ENCODE peak calls at places on chromosomes 1 and 21, in five cellular contexts. H is myocyte, R is EL, Z is iris pigment epithelial cell, Y is NCI-H2081. W is an unnamed sample.

GRCh38 chr1:90718411-90719320 is 1.6 kb upstream of the BARHL2 start:
- DNase-seq in H (no peak), R (no peak), Y (no peak), Z (no peak), W (no peak)

GRCh38 chr21:17585875-17586450 is 26.7 kb downstream of the BTG3 start:
- DNase-seq in H (peak; percentile 49), Y (peak; percentile 36), Z (peak; percentile 47), R (peak; percentile 53), W (no peak)

GRCh38 chr1:150558761-150559626 is 9.8 kb downstream of the ADAMTSL4 start:
- DNase-seq in Z (no peak), R (no peak), Y (no peak), H (no peak), W (no peak)

GRCh38 chr1:99917214-99917613 is 52.6 kb upstream of the SLC35A3 start:
- DNase-seq in H (no peak), Z (no peak), Y (no peak), R (no peak), W (no peak)

GRCh38 chr1:205915354-205915990 is 27.8 kb downstream of the SLC26A9 start:
- DNase-seq in Y (no peak), Z (no peak), H (peak; percentile 94), R (no peak), W (no peak)

GRCh38 chr1:111571239-111571638 is 48.4 kb upstream of the RAP1A start:
- DNase-seq in R (peak; percentile 16), H (no peak), Z (no peak), Y (no peak), W (no peak)

GRCh38 chr1:168683871-168684270 is 45.1 kb downstream of the DPT start:
- DNase-seq in H (no peak), Z (no peak), R (no peak), Y (no peak), W (no peak)

GRCh38 chr1:27615346-27616004 is 11.5 kb upstream of the AHDC1 start:
- DNase-seq in Z (no peak), Y (no peak), R (no peak), H (no peak), W (no peak)

GRCh38 chr1:89890085-89890754 is 69.4 kb downstream of the LRRC8D start:
- DNase-seq in H (no peak), Z (peak; percentile 80), R (peak; percentile 95), Y (no peak), W (no peak)

GRCh38 chr1:41282679-41283317 is 40.7 kb upstream of the SCMH1 start:
- DNase-seq in Y (peak; percentile 44), Z (peak; percentile 16), H (peak; percentile 54), R (peak; percentile 32), W (peak; percentile 43)

GRCh38 chr21:37358392-37358791 is 8.2 kb upstream of the DYRK1A start:
- DNase-seq in Y (no peak), Z (no peak), H (no peak), R (peak; percentile 28), W (no peak)

GRCh38 chr1:59750612-59751395 is 63.9 kb upstream of the HOOK1 start:
- DNase-seq in Z (peak; percentile 95), H (peak; percentile 58), R (peak; percentile 82), Y (no peak), W (peak; percentile 17)

GRCh38 chr1:73635021-73635420 is 563.0 kb downstream of the LRRIQ3 start:
- DNase-seq in Y (no peak), Z (no peak), R (no peak), H (no peak), W (no peak)

GRCh38 chr1:112393634-112393976 is 2.4 kb upstream of the CTTNBP2NL start:
- DNase-seq in H (no peak), R (peak; percentile 38), Z (peak; percentile 41), Y (no peak), W (no peak)

GRCh38 chr21:36966066-36966845 is at the start of gene HLCS:
- DNase-seq in H (peak; percentile 65), Z (peak; percentile 44), R (peak; percentile 76), Y (peak; percentile 66), W (peak; percentile 72)

GRCh38 chr1:244901400-244901799 is 37.1 kb upstream of the HNRNPU start:
- DNase-seq in H (no peak), R (no peak), Z (no peak), Y (no peak), W (no peak)

GRCh38 chr1:93669369-93669768 is 12.3 kb downstream of the BCAR3 start:
- DNase-seq in Z (peak; percentile 38), H (peak; percentile 97), Y (no peak), R (no peak), W (no peak)

GRCh38 chr1:83857108-83857507 is 141.8 kb downstream of the TTLL7 start:
- DNase-seq in Y (no peak), Z (peak; percentile 39), R (peak; percentile 23), H (peak; percentile 11), W (no peak)

GRCh38 chr1:232576537-232576936 is 53.4 kb downstream of the SIPA1L2 start:
- DNase-seq in Y (no peak), Z (no peak), R (no peak), H (no peak), W (no peak)

GRCh38 chr1:43327549-43328292 is 9.9 kb upstream of the MPL start:
- DNase-seq in Z (peak; percentile 37), R (peak; percentile 27), H (no peak), Y (no peak), W (no peak)

GRCh38 chr1:28087614-28088167 is 719 bp downstream of the EYA3 start:
- DNase-seq in R (peak; percentile 38), Z (peak; percentile 36), Y (no peak), H (peak; percentile 45), W (peak; percentile 34)

GRCh38 chr1:37478890-37479254 is 4.5 kb downstream of the ZC3H12A start:
- DNase-seq in Y (no peak), H (no peak), R (peak; percentile 66), Z (peak; percentile 77), W (peak; percentile 65)

GRCh38 chr1:201941420-201942128 is 4.8 kb downstream of the LMOD1 start:
- DNase-seq in Z (no peak), H (no peak), R (no peak), Y (no peak), W (no peak)

GRCh38 chr21:26833460-26833939 is 11.7 kb downstream of the ADAMTS1 start:
- DNase-seq in Y (no peak), H (no peak), R (no peak), Z (no peak), W (no peak)

GRCh38 chr1:216617081-216617480 is 106.1 kb downstream of the ESRRG start:
- DNase-seq in R (no peak), H (peak; percentile 3), Z (no peak), Y (no peak), W (no peak)

GRCh38 chr1:20446796-20447195 is 39.2 kb downstream of the CAMK2N1 start:
- DNase-seq in H (no peak), Y (no peak), R (no peak), Z (peak; percentile 48), W (no peak)

GRCh38 chr1:226157761-226158316 is 28.7 kb downstream of the ACBD3 start:
- DNase-seq in R (no peak), H (no peak), Y (no peak), Z (no peak), W (no peak)

GRCh38 chr1:25904942-25905679 is 1.1 kb downstream of the STMN1 start:
- DNase-seq in R (peak; percentile 95), H (peak; percentile 94), Y (peak; percentile 97), Z (peak; percentile 87), W (peak; percentile 98)

GRCh38 chr1:21289700-21290545 is at the start of gene ECE1:
- DNase-seq in Y (no peak), Z (no peak), H (peak; percentile 21), R (peak; percentile 47), W (peak; percentile 57)

GRCh38 chr1:1344672-1345361 is 4.4 kb downstream of the DVL1 start:
- DNase-seq in H (peak; percentile 54), R (peak; percentile 93), Y (no peak), Z (peak; percentile 85), W (peak; percentile 55)

GRCh38 chr1:55304306-55304705 is 89.1 kb upstream of the USP24 start:
- DNase-seq in H (no peak), Z (no peak), R (no peak), Y (no peak), W (no peak)

GRCh38 chr1:65490231-65491009 is 70.0 kb downstream of the LEPR start:
- DNase-seq in R (no peak), Y (no peak), H (no peak), Z (no peak), W (no peak)

W was measured in activated naive CD4-positive, alpha-beta T cell treated with anti-CD3 and anti-CD28 coated beads for 36 hours.